ENCODE peak calls at places on chromosomes 2 and 18, in four cellular contexts. B, N, F and Y are unnamed samples.

GRCh38 chr18:48182779-48183178 is 226.4 kb downstream of the ZBTB7C start:
- DNase-seq in F (no peak), B (no peak), N (no peak), Y (no peak)

GRCh38 chr2:238855891-238856580 is 8.2 kb downstream of the TWIST2 start:
- DNase-seq in B (no peak), F (no peak), N (peak; percentile 51), Y (no peak)

GRCh38 chr2:98769784-98770183 is 38.9 kb upstream of the MGAT4A start:
- DNase-seq in B (peak; percentile 80), N (no peak), F (no peak), Y (peak; percentile 42)

GRCh38 chr2:37689751-37690150 is 18.3 kb upstream of the CDC42EP3 start:
- DNase-seq in N (no peak), B (no peak), F (no peak), Y (peak; percentile 16)

GRCh38 chr2:16246911-16247310 is 306.6 kb downstream of the MYCN start:
- DNase-seq in F (no peak), N (no peak), B (no peak), Y (no peak)

GRCh38 chr2:219644801-219645480 is 17.5 kb downstream of the SLC4A3 start:
- DNase-seq in N (no peak), F (peak; percentile 76), B (no peak), Y (peak; percentile 45)

GRCh38 chr2:63000801-63001200 is 49.8 kb upstream of the OTX1 start:
- DNase-seq in B (no peak), F (no peak), N (no peak), Y (no peak)

GRCh38 chr2:57959380-57959779 is 87.2 kb upstream of the VRK2 start:
- DNase-seq in F (peak; percentile 81), N (no peak), B (no peak), Y (no peak)

GRCh38 chr2:202015035-202015345 is 18.7 kb upstream of the FZD7 start:
- DNase-seq in B (no peak), N (no peak), F (no peak), Y (no peak)

GRCh38 chr2:415986-416610 is 128.2 kb upstream of the ALKAL2 start:
- DNase-seq in F (no peak), N (no peak), B (no peak), Y (no peak)

GRCh38 chr2:151482310-151482709 is 72.6 kb downstream of the RIF1 start:
- DNase-seq in N (no peak), F (no peak), B (no peak), Y (no peak)

GRCh38 chr2:190180313-190181065 is 118.0 kb upstream of the MSTN start:
- DNase-seq in N (peak; percentile 57), F (peak; percentile 86), B (no peak), Y (no peak)

GRCh38 chr18:23881778-23882177 is 132.8 kb upstream of the TTC39C start:
- DNase-seq in F (peak; percentile 33), B (peak; percentile 83), N (no peak), Y (no peak)

GRCh38 chr2:175203621-175204496 is 22.3 kb upstream of the ATP5MC3 start:
- DNase-seq in N (peak; percentile 67), F (peak; percentile 77), B (peak; percentile 54), Y (peak; percentile 72)

GRCh38 chr2:207224391-207224790 is 58.6 kb upstream of the KLF7 start:
- DNase-seq in F (no peak), B (no peak), N (no peak), Y (no peak)

GRCh38 chr18:73879771-73880170 is 267.9 kb downstream of the FBXO15 start:
- DNase-seq in B (no peak), N (peak; percentile 5), F (no peak), Y (no peak)

GRCh38 chr2:23925702-23926288 is 1.1 kb downstream of the ATAD2B start:
- DNase-seq in B (peak; percentile 24), F (peak; percentile 38), N (peak; percentile 79), Y (peak; percentile 64)

GRCh38 chr18:57998461-57998860 is 45.6 kb upstream of the NEDD4L start:
- DNase-seq in N (peak; percentile 84), B (no peak), F (no peak), Y (peak; percentile 83)

GRCh38 chr2:72827999-72828646 is 2.3 kb upstream of the EXOC6B start:
- DNase-seq in B (no peak), F (no peak), N (peak; percentile 77), Y (peak; percentile 92)

GRCh38 chr18:41932899-41933298 is 22.1 kb upstream of the PIK3C3 start:
- DNase-seq in F (no peak), B (no peak), N (no peak), Y (no peak)

GRCh38 chr2:173427887-173428683 is 73.4 kb downstream of the CDCA7 start:
- DNase-seq in B (no peak), N (peak; percentile 18), F (no peak), Y (peak; percentile 73)

GRCh38 chr2:17918789-17919188 is 40.3 kb downstream of the KCNS3 start:
- DNase-seq in F (no peak), N (no peak), B (no peak), Y (peak; percentile 8)

GRCh38 chr18:22549260-22549937 is 131.7 kb upstream of the CTAGE1 start:
- DNase-seq in N (no peak), F (no peak), B (no peak), Y (no peak)

GRCh38 chr2:69381337-69381737 is 5.7 kb downstream of the GFPT1 start:
- DNase-seq in B (no peak), N (peak; percentile 49), F (no peak), Y (peak; percentile 65)

GRCh38 chr2:38602136-38602731 is 494 bp downstream of the HNRNPLL start:
- DNase-seq in N (peak; percentile 47), F (peak; percentile 39), B (no peak), Y (peak; percentile 19)

GRCh38 chr18:74895686-74896085 is 298.0 kb downstream of the ZNF407 start:
- DNase-seq in N (peak; percentile 69), F (no peak), B (no peak), Y (peak; percentile 40)

GRCh38 chr2:204625135-204625534 is 79.9 kb downstream of the PARD3B start:
- DNase-seq in N (peak; percentile 14), B (no peak), F (no peak), Y (peak; percentile 65)

GRCh38 chr2:99572380-99572779 is 82.6 kb upstream of the REV1 start:
- DNase-seq in F (no peak), B (peak; percentile 20), N (no peak), Y (peak; percentile 18)

GRCh38 chr2:191724015-191724414 is 46.1 kb downstream of the NABP1 start:
- DNase-seq in F (no peak), N (no peak), B (no peak), Y (no peak)

GRCh38 chr2:229714736-229715541 is 584 bp upstream of the DNER start:
- DNase-seq in B (no peak), N (peak; percentile 85), F (peak; percentile 14), Y (peak; percentile 55)

GRCh38 chr2:48346124-48346536 is 183.8 kb upstream of the STON1 start:
- DNase-seq in F (peak; percentile 72), B (no peak), N (peak; percentile 86), Y (peak; percentile 60)

GRCh38 chr2:201769664-201770373 is 10.9 kb downstream of the ALS2 start:
- DNase-seq in N (no peak), B (no peak), F (no peak), Y (no peak)